ENCODE peak calls at places on chromosome 1, in five cellular contexts. N, K, F, D and S are unnamed samples. For H3K36me3 and H3K4me1, the result is how much of the 10 kb centered on the place peaks cover.

GRCh38 chr1:53765656-53766055 is 26.7 kb upstream of the GLIS1 start:
- DNase-seq in K (no peak), D (no peak), F (no peak), N (no peak), S (no peak)

GRCh38 chr1:223708001-223708359 is 4.4 kb upstream of the CAPN2 start:
- DNase-seq in F (no peak), N (peak), D (no peak), K (no peak), S (no peak)

GRCh38 chr1:236345728-236346127 is 48.4 kb upstream of the EDARADD start:
- DNase-seq in N (no peak), D (no peak), K (no peak), F (no peak), S (no peak)

GRCh38 chr1:56469640-56470371 is 109.6 kb downstream of the PLPP3 start:
- DNase-seq in D (no peak), F (no peak), K (no peak), N (no peak), S (peak)

GRCh38 chr1:5729636-5730145 is 262.5 kb downstream of the NPHP4 start:
- DNase-seq in F (no peak), K (no peak), D (no peak), N (no peak), S (no peak)

GRCh38 chr1:213122514-213122929 is 71.5 kb downstream of the RPS6KC1 start:
- DNase-seq in D (no peak), N (no peak), K (no peak), F (no peak), S (no peak)

GRCh38 chr1:220878223-220879081 is 791 bp upstream of the HLX start:
- DNase-seq in K (no peak), F (peak), N (no peak), D (no peak), S (peak)

GRCh38 chr1:210535796-210536195 is 207.1 kb downstream of the HHAT start:
- DNase-seq in D (no peak), F (no peak), K (no peak), N (no peak), S (no peak)

GRCh38 chr1:59367269-59368006 is 70.5 kb downstream of the FGGY start:
- DNase-seq in K (peak), N (peak), F (peak), D (peak), S (peak)

GRCh38 chr1:43711049-43711448 is 3.7 kb downstream of the ST3GAL3 start:
- DNase-seq in F (no peak), N (no peak), D (no peak), K (no peak), S (no peak)

GRCh38 chr1:222886194-222887126 is 71.6 kb downstream of the DISP1 start:
- DNase-seq in F (no peak), D (no peak), N (no peak), K (no peak), S (no peak)

GRCh38 chr1:67342002-67342890 is 34.6 kb downstream of the IL12RB2 start:
- DNase-seq in D (no peak), K (no peak), N (no peak), F (no peak), S (no peak)

GRCh38 chr1:202565890-202566289 is 144.4 kb downstream of the SYT2 start:
- DNase-seq in K (no peak), N (no peak), F (no peak), D (no peak), S (no peak)

GRCh38 chr1:184610872-184611614 is 143.6 kb downstream of the EDEM3 start:
- DNase-seq in N (no peak), D (no peak), F (peak), K (no peak), S (no peak)

GRCh38 chr1:214584805-214585766 is 17.9 kb upstream of the CENPF start:
- DNase-seq in D (peak), F (no peak), K (no peak), N (no peak), S (no peak)

GRCh38 chr1:46806196-46807020 is 7.6 kb downstream of the CYP4B1 start:
- DNase-seq in D (peak), N (peak), F (peak), K (peak), S (peak)

GRCh38 chr1:152042030-152042429 is 5.2 kb upstream of the S100A11 start:
- DNase-seq in D (no peak), K (no peak), N (no peak), F (no peak), S (no peak)
- H3K36me3 ChIP-seq in D (under half), K (under half), N (under half), F (under half), S (under half)

DNA sequence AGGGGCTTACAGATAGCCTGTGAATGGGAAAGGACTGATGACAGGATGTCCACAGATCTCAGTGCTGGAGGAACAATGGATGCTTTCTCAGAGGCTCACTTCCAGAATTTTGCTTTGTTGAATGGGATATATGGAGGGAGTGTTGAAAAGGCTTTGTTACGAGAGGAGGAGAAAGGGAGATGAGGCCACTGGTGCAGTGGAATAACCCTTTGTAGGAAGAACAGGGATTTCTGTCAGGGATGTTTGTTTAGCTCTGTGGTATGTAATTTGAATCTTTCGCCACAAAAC is 69.9 kb downstream of the NOS1AP start:
- DNase-seq in D (no peak), K (no peak), N (no peak), F (no peak), S (no peak)
- H3K4me1 ChIP-seq in D (half or more), K (under half), N (under half), F (under half), S (under half)

GRCh38 chr1:160837558-160838205 is 25.0 kb downstream of the CD244 start:
- DNase-seq in F (peak), N (peak), K (no peak), D (peak), S (no peak)
- H3K27ac ChIP-seq in F (peak), N (no peak), K (no peak), D (no peak), S (no peak)

DNA sequence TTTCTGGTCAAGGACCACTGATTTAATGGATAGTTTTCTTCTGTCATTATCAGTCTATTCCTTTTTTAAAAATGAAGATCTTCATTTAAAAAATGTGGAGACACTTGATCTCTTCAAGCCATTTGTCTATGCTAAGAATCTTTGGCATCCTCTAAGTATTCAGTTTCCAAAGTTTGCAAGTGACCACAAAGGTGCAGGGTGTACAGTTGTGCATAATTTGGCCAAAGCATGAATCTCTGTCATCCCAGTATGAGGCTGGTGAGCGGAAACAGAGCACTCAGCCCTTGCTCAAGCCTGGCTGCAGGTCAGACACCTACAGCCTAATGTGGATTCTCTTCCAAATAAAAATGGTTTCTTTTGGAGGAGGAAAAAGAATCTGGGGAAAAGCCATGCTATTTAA is 19.8 kb downstream of the PARP1 start:
- DNase-seq in F (no peak), N (no peak), K (no peak), D (no peak), S (no peak)
- H3K36me3 ChIP-seq in F (half or more), N (half or more), K (under half), D (under half), S (under half)